ENCODE peak calls at places on chromosome 22, in seven cellular contexts. J, W, B, Y, F, H and N are unnamed samples.

GRCh38 chr22:42977574-42977973 is 37.4 kb downstream of the PACSIN2 start:
- DNase-seq in Y (no peak), B (no peak), H (no peak), W (no peak), F (no peak), J (no peak), N (no peak)

GRCh38 chr22:25281675-25282345 is 62.4 kb downstream of the CRYBB2 start:
- DNase-seq in J (no peak), Y (no peak), B (no peak), H (no peak), W (no peak), F (no peak), N (no peak)

GRCh38 chr22:37274380-37274862 is 7.9 kb upstream of the CYTH4 start:
- DNase-seq in B (no peak), F (peak; percentile 37), W (no peak), H (no peak), J (peak; percentile 34), Y (no peak), N (no peak)

GRCh38 chr22:45105281-45105700 is 58.4 kb upstream of the NUP50 start:
- DNase-seq in B (no peak), W (no peak), Y (peak; percentile 73), J (no peak), H (peak; percentile 47), F (peak; percentile 32), N (peak; percentile 77)

GRCh38 chr22:19090183-19090582 is 32.0 kb downstream of the DGCR2 start:
- DNase-seq in Y (no peak), J (no peak), F (no peak), H (no peak), B (no peak), W (no peak), N (no peak)

GRCh38 chr22:43901976-43902643 is 10.3 kb upstream of the PNPLA5 start:
- DNase-seq in J (no peak), W (no peak), B (no peak), F (no peak), H (no peak), Y (no peak), N (no peak)

GRCh38 chr22:29096736-29097669 is 24.2 kb downstream of the KREMEN1 start:
- DNase-seq in W (no peak), F (no peak), B (no peak), J (no peak), Y (no peak), H (no peak), N (no peak)

GRCh38 chr22:36233796-36234195 is 5.5 kb downstream of the APOL2 start:
- DNase-seq in Y (no peak), W (no peak), F (no peak), H (no peak), B (no peak), J (no peak), N (no peak)

GRCh38 chr22:50704510-50705218 is 32.0 kb downstream of the SHANK3 start:
- DNase-seq in Y (no peak), J (no peak), H (no peak), W (no peak), B (no peak), F (no peak), N (no peak)

GRCh38 chr22:25327018-25327755 is 107.7 kb downstream of the CRYBB2 start:
- DNase-seq in J (no peak), B (no peak), W (no peak), F (no peak), H (no peak), Y (no peak), N (no peak)

GRCh38 chr22:23177197-23177596 is 3.1 kb upstream of the BCR start:
- DNase-seq in F (no peak), J (no peak), B (no peak), H (no peak), W (no peak), Y (no peak), N (no peak)

GRCh38 chr22:23530106-23530505 is 50.0 kb downstream of the IGLL1 start:
- DNase-seq in Y (no peak), J (no peak), H (no peak), B (peak; percentile 8), F (no peak), W (no peak), N (no peak)

GRCh38 chr22:20425821-20426615 is 11.6 kb downstream of the SCARF2 start:
- DNase-seq in W (no peak), B (no peak), F (no peak), J (no peak), H (no peak), Y (no peak), N (no peak)

GRCh38 chr22:37072673-37073072 is 21.1 kb downstream of the KCTD17 start:
- DNase-seq in W (no peak), J (no peak), Y (no peak), B (no peak), H (no peak), F (no peak), N (no peak)

GRCh38 chr22:19579880-19580279 is 55.7 kb upstream of the CLDN5 start:
- DNase-seq in W (peak; percentile 34), F (no peak), H (no peak), Y (no peak), B (no peak), J (no peak), N (no peak)

GRCh38 chr22:33985506-33985905 is 65.2 kb upstream of the LARGE1 start:
- DNase-seq in W (no peak), F (no peak), J (no peak), H (no peak), Y (no peak), B (no peak), N (no peak)

GRCh38 chr22:45717787-45718186 is 46.2 kb downstream of the ATXN10 start:
- DNase-seq in F (no peak), B (no peak), W (no peak), H (no peak), Y (no peak), J (no peak), N (no peak)

GRCh38 chr22:47022475-47022874 is 260.0 kb downstream of the TBC1D22A start:
- DNase-seq in F (no peak), J (no peak), Y (no peak), W (no peak), H (no peak), B (no peak), N (no peak)

GRCh38 chr22:36546092-36546804 is 17.3 kb upstream of the EIF3D start:
- DNase-seq in J (peak; percentile 35), B (no peak), W (peak; percentile 43), H (peak; percentile 23), Y (peak; percentile 59), F (no peak), N (peak; percentile 26)

GRCh38 chr22:39388261-39389011 is 11.1 kb upstream of the TAB1 start:
- DNase-seq in J (peak; percentile 79), Y (no peak), B (peak; percentile 75), H (peak; percentile 34), F (peak; percentile 52), W (peak; percentile 93), N (no peak)

GRCh38 chr22:31302021-31302420 is 9.7 kb upstream of the PIK3IP1 start:
- DNase-seq in F (no peak), J (no peak), W (no peak), H (no peak), B (no peak), Y (no peak), N (no peak)

GRCh38 chr22:22751043-22751603 is 106.7 kb downstream of the GGTLC2 start:
- DNase-seq in Y (no peak), H (no peak), J (no peak), B (no peak), W (no peak), F (no peak), N (no peak)

GRCh38 chr22:27573280-27573711 is 228.3 kb downstream of the MN1 start:
- DNase-seq in Y (no peak), J (no peak), W (no peak), H (no peak), B (no peak), F (no peak), N (no peak)

GRCh38 chr22:17827466-17827865 is 53.2 kb upstream of the BID start:
- DNase-seq in H (no peak), Y (no peak), B (no peak), F (no peak), J (no peak), W (no peak), N (no peak)

GRCh38 chr22:33650244-33650643 is 270.0 kb downstream of the LARGE1 start:
- DNase-seq in F (no peak), H (no peak), B (no peak), Y (no peak), J (no peak), W (no peak), N (no peak)

GRCh38 chr22:20243545-20244249 is 24.4 kb downstream of the RTN4R start:
- DNase-seq in Y (peak; percentile 77), W (peak; percentile 75), F (peak; percentile 32), J (peak; percentile 52), H (peak; percentile 42), B (peak; percentile 44), N (peak; percentile 70)

GRCh38 chr22:20566420-20567260 is 59.2 kb downstream of the MED15 start:
- DNase-seq in H (no peak), F (peak; percentile 53), W (peak; percentile 77), B (peak; percentile 72), J (peak; percentile 41), Y (no peak), N (no peak)

GRCh38 chr22:24703101-24703500 is 71.4 kb downstream of the PIWIL3 start:
- DNase-seq in H (peak; percentile 68), J (peak; percentile 48), W (no peak), B (no peak), F (no peak), Y (peak; percentile 59), N (no peak)

GRCh38 chr22:26751217-26751616 is 93.8 kb downstream of the MIAT start:
- DNase-seq in J (no peak), F (no peak), H (no peak), B (no peak), Y (no peak), W (no peak), N (no peak)

GRCh38 chr22:23216331-23217170 is 36.2 kb downstream of the BCR start:
- DNase-seq in B (peak; percentile 34), H (no peak), W (peak; percentile 65), Y (no peak), J (no peak), F (no peak), N (no peak)